ENCODE peak calls at places on chromosome 3, in six cellular contexts. One of them, this sample, is unnamed.

GRCh38 chr3:150346956-150347863 is 60.9 kb upstream of the TSC22D2 start:
- DNase-seq in pancreas: no peak
- DNase-seq in heart right ventricle: no peak
- DNase-seq in fibroblast of lung: peak; percentile 29
- DNase-seq in RWPE1: no peak
- DNase-seq in lower lobe of right lung: no peak
- DNase-seq in this sample: no peak

GRCh38 chr3:104392327-104392726 is 974.4 kb upstream of the ALCAM start:
- DNase-seq in heart right ventricle: no peak
- DNase-seq in fibroblast of lung: no peak
- DNase-seq in lower lobe of right lung: no peak
- DNase-seq in RWPE1: no peak
- DNase-seq in pancreas: no peak
- DNase-seq in this sample: no peak

GRCh38 chr3:191356586-191357439 is 26.5 kb upstream of the UTS2B start:
- DNase-seq in RWPE1: peak; percentile 61
- DNase-seq in lower lobe of right lung: no peak
- DNase-seq in pancreas: no peak
- DNase-seq in fibroblast of lung: peak; percentile 91
- DNase-seq in heart right ventricle: no peak
- DNase-seq in this sample: peak; percentile 79

GRCh38 chr3:143171656-143172055 is 52.1 kb downstream of the CHST2 start:
- DNase-seq in fibroblast of lung: peak; percentile 75
- DNase-seq in RWPE1: no peak
- DNase-seq in lower lobe of right lung: no peak
- DNase-seq in pancreas: no peak
- DNase-seq in heart right ventricle: no peak
- DNase-seq in this sample: no peak

GRCh38 chr3:125055913-125056705 is at the start of gene HEG1:
- DNase-seq in RWPE1: peak; percentile 83
- DNase-seq in lower lobe of right lung: peak; percentile 91
- DNase-seq in pancreas: peak; percentile 84
- DNase-seq in fibroblast of lung: peak; percentile 84
- DNase-seq in heart right ventricle: peak; percentile 94
- DNase-seq in this sample: no peak

GRCh38 chr3:52649461-52650210 is 36.1 kb downstream of the PBRM1 start:
- DNase-seq in RWPE1: no peak
- DNase-seq in heart right ventricle: no peak
- DNase-seq in lower lobe of right lung: no peak
- DNase-seq in pancreas: no peak
- DNase-seq in fibroblast of lung: peak; percentile 72
- DNase-seq in this sample: peak; percentile 26

GRCh38 chr3:141530133-141530768 is 43.4 kb downstream of the RASA2 start:
- DNase-seq in lower lobe of right lung: no peak
- DNase-seq in pancreas: no peak
- DNase-seq in fibroblast of lung: peak; percentile 57
- DNase-seq in RWPE1: peak; percentile 40
- DNase-seq in heart right ventricle: no peak
- DNase-seq in this sample: peak; percentile 32

GRCh38 chr3:108182339-108182738 is 39.9 kb downstream of the IFT57 start:
- DNase-seq in pancreas: no peak
- DNase-seq in lower lobe of right lung: no peak
- DNase-seq in RWPE1: no peak
- DNase-seq in fibroblast of lung: peak; percentile 49
- DNase-seq in heart right ventricle: no peak
- DNase-seq in this sample: no peak

GRCh38 chr3:185283374-185283935 is 29.6 kb upstream of the EHHADH start:
- DNase-seq in pancreas: no peak
- DNase-seq in lower lobe of right lung: no peak
- DNase-seq in RWPE1: peak; percentile 51
- DNase-seq in heart right ventricle: no peak
- DNase-seq in fibroblast of lung: peak; percentile 52
- DNase-seq in this sample: no peak

GRCh38 chr3:23809840-23810341 is 4.1 kb downstream of the UBE2E1 start:
- DNase-seq in RWPE1: no peak
- DNase-seq in pancreas: no peak
- DNase-seq in fibroblast of lung: no peak
- DNase-seq in heart right ventricle: no peak
- DNase-seq in lower lobe of right lung: no peak
- DNase-seq in this sample: no peak

GRCh38 chr3:103794656-103795055 is 1359.8 kb downstream of the ZPLD1 start:
- DNase-seq in lower lobe of right lung: no peak
- DNase-seq in heart right ventricle: no peak
- DNase-seq in fibroblast of lung: no peak
- DNase-seq in pancreas: no peak
- DNase-seq in RWPE1: no peak
- DNase-seq in this sample: no peak

GRCh38 chr3:181326637-181327223 is 337.2 kb upstream of the DNAJC19 start:
- DNase-seq in RWPE1: peak; percentile 52
- DNase-seq in heart right ventricle: no peak
- DNase-seq in fibroblast of lung: peak; percentile 30
- DNase-seq in lower lobe of right lung: no peak
- DNase-seq in pancreas: no peak
- DNase-seq in this sample: no peak

GRCh38 chr3:148551767-148552260 is 145.9 kb upstream of the AGTR1 start:
- DNase-seq in RWPE1: no peak
- DNase-seq in pancreas: no peak
- DNase-seq in fibroblast of lung: peak; percentile 4
- DNase-seq in heart right ventricle: no peak
- DNase-seq in lower lobe of right lung: no peak
- DNase-seq in this sample: no peak

GRCh38 chr3:138862924-138863775 is 28.4 kb upstream of the PIK3CB start:
- DNase-seq in lower lobe of right lung: no peak
- DNase-seq in RWPE1: peak; percentile 79
- DNase-seq in fibroblast of lung: peak; percentile 79
- DNase-seq in heart right ventricle: no peak
- DNase-seq in pancreas: peak; percentile 82
- DNase-seq in this sample: peak; percentile 93

GRCh38 chr3:133124511-133124910 is 86.3 kb downstream of the TMEM108 start:
- DNase-seq in pancreas: peak; percentile 10
- DNase-seq in fibroblast of lung: peak; percentile 45
- DNase-seq in RWPE1: no peak
- DNase-seq in heart right ventricle: peak; percentile 25
- DNase-seq in lower lobe of right lung: no peak
- DNase-seq in this sample: no peak

GRCh38 chr3:140441006-140441405 is 236.9 kb upstream of the TRIM42 start:
- DNase-seq in pancreas: no peak
- DNase-seq in lower lobe of right lung: no peak
- DNase-seq in heart right ventricle: no peak
- DNase-seq in fibroblast of lung: peak; percentile 85
- DNase-seq in RWPE1: peak; percentile 60
- DNase-seq in this sample: peak; percentile 73

GRCh38 chr3:15754047-15754446 is 43.7 kb downstream of the ANKRD28 start:
- DNase-seq in heart right ventricle: no peak
- DNase-seq in pancreas: no peak
- DNase-seq in lower lobe of right lung: no peak
- DNase-seq in fibroblast of lung: peak; percentile 38
- DNase-seq in RWPE1: peak; percentile 34
- DNase-seq in this sample: peak; percentile 39

GRCh38 chr3:122947621-122948202 is 79.9 kb downstream of the SEMA5B start:
- DNase-seq in fibroblast of lung: no peak
- DNase-seq in heart right ventricle: no peak
- DNase-seq in RWPE1: no peak
- DNase-seq in lower lobe of right lung: no peak
- DNase-seq in pancreas: no peak
- DNase-seq in this sample: no peak

GRCh38 chr3:42182555-42182954 is 83.4 kb downstream of the CCK start:
- DNase-seq in pancreas: no peak
- DNase-seq in fibroblast of lung: peak; percentile 90
- DNase-seq in heart right ventricle: no peak
- DNase-seq in RWPE1: no peak
- DNase-seq in lower lobe of right lung: no peak
- DNase-seq in this sample: no peak

GRCh38 chr3:73353661-73354217 is 271.0 kb downstream of the PDZRN3 start:
- DNase-seq in lower lobe of right lung: no peak
- DNase-seq in fibroblast of lung: peak; percentile 50
- DNase-seq in heart right ventricle: no peak
- DNase-seq in RWPE1: no peak
- DNase-seq in pancreas: no peak
- DNase-seq in this sample: no peak

GRCh38 chr3:173653781-173654180 is 256.2 kb downstream of the NLGN1 start:
- DNase-seq in RWPE1: no peak
- DNase-seq in pancreas: no peak
- DNase-seq in heart right ventricle: no peak
- DNase-seq in lower lobe of right lung: no peak
- DNase-seq in fibroblast of lung: peak; percentile 34
- DNase-seq in this sample: peak; percentile 1

GRCh38 chr3:192879346-192880031 is 38.2 kb downstream of the MB21D2 start:
- DNase-seq in fibroblast of lung: peak; percentile 99
- DNase-seq in heart right ventricle: no peak
- DNase-seq in pancreas: peak; percentile 15
- DNase-seq in lower lobe of right lung: no peak
- DNase-seq in RWPE1: peak; percentile 98
- DNase-seq in this sample: peak; percentile 96

GRCh38 chr3:13274125-13274873 is 145.8 kb downstream of the NUP210 start:
- DNase-seq in heart right ventricle: no peak
- DNase-seq in pancreas: no peak
- DNase-seq in RWPE1: no peak
- DNase-seq in fibroblast of lung: no peak
- DNase-seq in lower lobe of right lung: peak; percentile 34
- DNase-seq in this sample: no peak

GRCh38 chr3:62939707-62940106 is 64.5 kb upstream of the CADPS start:
- DNase-seq in RWPE1: no peak
- DNase-seq in pancreas: no peak
- DNase-seq in lower lobe of right lung: no peak
- DNase-seq in fibroblast of lung: no peak
- DNase-seq in heart right ventricle: no peak
- DNase-seq in this sample: no peak

GRCh38 chr3:46565607-46566039 is 479 bp downstream of the LRRC2 start:
- DNase-seq in pancreas: no peak
- DNase-seq in fibroblast of lung: peak; percentile 6
- DNase-seq in heart right ventricle: peak; percentile 53
- DNase-seq in RWPE1: no peak
- DNase-seq in lower lobe of right lung: no peak
- DNase-seq in this sample: no peak
- TF ChIP-seq CTCF in pancreas: no peak
- TF ChIP-seq CTCF in fibroblast of lung: no peak
- TF ChIP-seq CTCF in heart right ventricle: peak; percentile 32
- TF ChIP-seq CTCF in RWPE1: no peak
- TF ChIP-seq CTCF in lower lobe of right lung: no peak
- TF ChIP-seq CTCF in this sample: no peak

GRCh38 chr3:11132861-11133260 is 21.4 kb upstream of the HRH1 start:
- DNase-seq in heart right ventricle: no peak
- DNase-seq in pancreas: no peak
- DNase-seq in fibroblast of lung: no peak
- DNase-seq in RWPE1: no peak
- DNase-seq in lower lobe of right lung: no peak
- DNase-seq in this sample: no peak

GRCh38 chr3:11131371-11131770 is 22.9 kb upstream of the HRH1 start:
- DNase-seq in RWPE1: no peak
- DNase-seq in heart right ventricle: no peak
- DNase-seq in fibroblast of lung: peak; percentile 76
- DNase-seq in lower lobe of right lung: no peak
- DNase-seq in pancreas: no peak
- DNase-seq in this sample: no peak

GRCh38 chr3:11134794-11135193 is 19.5 kb upstream of the HRH1 start:
- DNase-seq in pancreas: no peak
- DNase-seq in fibroblast of lung: no peak
- DNase-seq in lower lobe of right lung: no peak
- DNase-seq in RWPE1: no peak
- DNase-seq in heart right ventricle: no peak
- DNase-seq in this sample: no peak

GRCh38 chr3:11126653-11127052 is 27.6 kb upstream of the HRH1 start:
- DNase-seq in fibroblast of lung: no peak
- DNase-seq in lower lobe of right lung: no peak
- DNase-seq in pancreas: no peak
- DNase-seq in heart right ventricle: no peak
- DNase-seq in RWPE1: no peak
- DNase-seq in this sample: no peak

DNA sequence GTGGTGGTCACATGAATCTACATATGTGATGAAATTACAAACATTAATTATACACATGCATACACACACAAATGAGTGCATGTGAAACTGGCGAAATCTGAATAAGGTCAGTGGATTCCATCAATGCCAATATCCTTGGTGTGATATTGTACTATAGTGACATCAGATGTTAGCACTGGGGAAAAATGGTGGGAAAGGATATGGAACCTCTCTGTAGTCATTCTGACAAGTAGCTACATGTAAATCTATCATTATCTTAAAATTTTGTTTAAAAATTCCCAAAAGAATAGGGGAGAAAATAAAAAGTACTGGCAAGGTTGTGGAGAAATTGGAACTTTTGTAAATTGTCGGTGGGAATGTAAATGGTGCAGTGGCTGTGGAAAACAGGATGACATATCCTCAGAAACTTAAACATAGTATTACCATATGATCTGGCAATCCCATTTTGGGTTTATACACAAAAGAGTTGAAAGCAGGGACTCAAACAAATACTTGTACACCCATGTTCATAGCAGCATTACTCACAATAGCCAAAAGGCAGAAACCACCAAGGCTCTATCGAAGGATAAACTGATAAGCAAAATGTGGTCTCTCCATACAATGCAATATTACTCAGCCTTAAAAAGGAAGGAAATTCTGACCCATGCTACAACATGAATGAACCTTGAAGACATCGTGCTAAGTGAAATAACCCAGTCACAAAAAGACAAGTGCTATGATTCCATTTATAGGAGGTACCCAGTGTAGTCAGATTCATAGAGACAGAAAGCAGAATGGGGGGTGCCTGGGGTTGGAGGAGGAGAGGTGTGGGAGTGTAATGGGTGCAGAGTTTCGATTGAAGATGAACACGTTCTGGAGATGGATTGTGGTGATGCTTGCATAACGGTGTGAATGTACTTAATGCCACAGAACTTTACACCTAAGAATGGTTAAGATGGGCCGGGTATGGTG is 25.3 kb upstream of the HRH1 start:
- DNase-seq in lower lobe of right lung: no peak
- DNase-seq in fibroblast of lung: peak; percentile 54
- DNase-seq in pancreas: no peak
- DNase-seq in heart right ventricle: no peak
- DNase-seq in RWPE1: no peak
- DNase-seq in this sample: peak; percentile 94
- H3K27ac ChIP-seq in lower lobe of right lung: no peak overlapping the region
- H3K27ac ChIP-seq in fibroblast of lung: no peak overlapping the region
- H3K27ac ChIP-seq in pancreas: no peak overlapping the region
- H3K27ac ChIP-seq in heart right ventricle: no peak overlapping the region
- H3K27ac ChIP-seq in RWPE1: no peak overlapping the region
- H3K27ac ChIP-seq in this sample: peak overlapping the region; percentile 96

DNA sequence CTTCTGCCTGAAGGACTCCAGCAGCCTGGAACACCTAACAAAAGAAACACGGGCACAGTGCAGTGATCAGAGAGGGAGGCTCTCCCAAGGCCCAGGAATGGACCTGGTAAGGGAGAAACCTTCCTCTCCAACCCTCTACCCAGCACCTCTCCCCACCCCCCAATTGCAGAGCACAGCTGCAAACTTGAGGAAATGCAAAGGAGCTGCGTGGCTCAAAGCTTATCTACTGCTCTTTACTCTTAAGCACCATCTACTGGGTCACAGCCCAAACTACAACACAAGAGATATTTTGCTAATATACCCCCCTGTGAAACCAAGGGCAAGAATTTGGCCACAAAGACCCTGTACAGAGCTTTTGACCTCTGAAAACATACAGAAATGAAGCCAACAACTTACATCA is 328.3 kb downstream of the OXSM start:
- DNase-seq in heart right ventricle: no peak
- DNase-seq in RWPE1: no peak
- DNase-seq in fibroblast of lung: no peak
- DNase-seq in pancreas: no peak
- DNase-seq in lower lobe of right lung: no peak
- DNase-seq in this sample: no peak
- TF ChIP-seq CTCF in heart right ventricle: peak; percentile 10
- TF ChIP-seq CTCF in RWPE1: no peak
- TF ChIP-seq CTCF in fibroblast of lung: no peak
- TF ChIP-seq CTCF in pancreas: no peak
- TF ChIP-seq CTCF in lower lobe of right lung: no peak
- TF ChIP-seq CTCF in this sample: peak; percentile 9

GRCh38 chr3:31004025-31004678 is 109.7 kb upstream of the GADL1 start:
- DNase-seq in RWPE1: no peak
- DNase-seq in heart right ventricle: no peak
- DNase-seq in fibroblast of lung: peak; percentile 99
- DNase-seq in pancreas: no peak
- DNase-seq in lower lobe of right lung: no peak
- DNase-seq in this sample: peak; percentile 83
- H3K27ac ChIP-seq in RWPE1: no peak overlapping the region
- H3K27ac ChIP-seq in heart right ventricle: no peak overlapping the region
- H3K27ac ChIP-seq in fibroblast of lung: no peak overlapping the region
- H3K27ac ChIP-seq in pancreas: no peak overlapping the region
- H3K27ac ChIP-seq in lower lobe of right lung: no peak overlapping the region
- H3K27ac ChIP-seq in this sample: peak overlapping the region; percentile 8

This sample was measured in foreskin keratinocyte.